ENCODE peak calls at places on chromosomes 16 and 17, in ten cellular contexts. One of them, this sample, is unnamed.

GRCh38 chr17:6981426-6981825 is 14.4 kb upstream of the ALOX12 start:
- DNase-seq in cardiac fibroblast: no peak
- DNase-seq in foreskin melanocyte: no peak
- DNase-seq in endothelial cell: no peak
- DNase-seq in body of pancreas: no peak
- DNase-seq in NCI-H510A: no peak
- DNase-seq in heart left ventricle: no peak
- DNase-seq in tibial artery: no peak
- DNase-seq in C1 segment of cervical spinal cord: no peak
- DNase-seq in stromal cell of bone marrow: no peak
- DNase-seq in this sample: no peak

GRCh38 chr16:3766177-3766576 is 48.9 kb upstream of the TRAP1 start:
- DNase-seq in stromal cell of bone marrow: no peak
- DNase-seq in heart left ventricle: no peak
- DNase-seq in NCI-H510A: no peak
- DNase-seq in tibial artery: no peak
- DNase-seq in C1 segment of cervical spinal cord: no peak
- DNase-seq in body of pancreas: no peak
- DNase-seq in cardiac fibroblast: no peak
- DNase-seq in endothelial cell: no peak
- DNase-seq in foreskin melanocyte: no peak
- DNase-seq in this sample: no peak

GRCh38 chr17:80453126-80453979 is 23.1 kb downstream of the NPTX1 start:
- DNase-seq in foreskin melanocyte: no peak
- DNase-seq in heart left ventricle: no peak
- DNase-seq in tibial artery: no peak
- DNase-seq in body of pancreas: peak
- DNase-seq in cardiac fibroblast: no peak
- DNase-seq in endothelial cell: no peak
- DNase-seq in NCI-H510A: no peak
- DNase-seq in C1 segment of cervical spinal cord: no peak
- DNase-seq in stromal cell of bone marrow: no peak
- DNase-seq in this sample: no peak

GRCh38 chr17:44318077-44318892 is 6.3 kb downstream of the SLC25A39 start:
- DNase-seq in body of pancreas: no peak
- DNase-seq in NCI-H510A: no peak
- DNase-seq in stromal cell of bone marrow: no peak
- DNase-seq in C1 segment of cervical spinal cord: no peak
- DNase-seq in endothelial cell: no peak
- DNase-seq in tibial artery: no peak
- DNase-seq in foreskin melanocyte: no peak
- DNase-seq in heart left ventricle: no peak
- DNase-seq in cardiac fibroblast: no peak
- DNase-seq in this sample: no peak

GRCh38 chr16:78242231-78242630 is 142.8 kb downstream of the WWOX start:
- DNase-seq in heart left ventricle: no peak
- DNase-seq in body of pancreas: peak
- DNase-seq in stromal cell of bone marrow: no peak
- DNase-seq in tibial artery: no peak
- DNase-seq in cardiac fibroblast: no peak
- DNase-seq in NCI-H510A: no peak
- DNase-seq in endothelial cell: no peak
- DNase-seq in C1 segment of cervical spinal cord: no peak
- DNase-seq in foreskin melanocyte: no peak
- DNase-seq in this sample: no peak

GRCh38 chr17:41267711-41268110 is 2.5 kb downstream of the KRTAP9-6 start:
- DNase-seq in body of pancreas: no peak
- DNase-seq in C1 segment of cervical spinal cord: no peak
- DNase-seq in NCI-H510A: no peak
- DNase-seq in endothelial cell: no peak
- DNase-seq in cardiac fibroblast: no peak
- DNase-seq in foreskin melanocyte: no peak
- DNase-seq in heart left ventricle: no peak
- DNase-seq in tibial artery: no peak
- DNase-seq in stromal cell of bone marrow: no peak
- DNase-seq in this sample: no peak

GRCh38 chr17:67011527-67012175 is 32.7 kb upstream of the CACNG1 start:
- DNase-seq in heart left ventricle: no peak
- DNase-seq in NCI-H510A: peak
- DNase-seq in foreskin melanocyte: no peak
- DNase-seq in stromal cell of bone marrow: no peak
- DNase-seq in tibial artery: no peak
- DNase-seq in endothelial cell: no peak
- DNase-seq in C1 segment of cervical spinal cord: no peak
- DNase-seq in cardiac fibroblast: no peak
- DNase-seq in body of pancreas: no peak
- DNase-seq in this sample: no peak

GRCh38 chr17:82704886-82705285 is 6.4 kb upstream of the RAB40B start:
- DNase-seq in stromal cell of bone marrow: no peak
- DNase-seq in body of pancreas: no peak
- DNase-seq in cardiac fibroblast: no peak
- DNase-seq in tibial artery: no peak
- DNase-seq in NCI-H510A: no peak
- DNase-seq in foreskin melanocyte: no peak
- DNase-seq in C1 segment of cervical spinal cord: no peak
- DNase-seq in endothelial cell: no peak
- DNase-seq in heart left ventricle: no peak
- DNase-seq in this sample: no peak

GRCh38 chr17:51617876-51618455 is 357.6 kb downstream of the UTP18 start:
- DNase-seq in cardiac fibroblast: no peak
- DNase-seq in body of pancreas: no peak
- DNase-seq in heart left ventricle: no peak
- DNase-seq in foreskin melanocyte: peak
- DNase-seq in tibial artery: no peak
- DNase-seq in NCI-H510A: no peak
- DNase-seq in stromal cell of bone marrow: no peak
- DNase-seq in C1 segment of cervical spinal cord: no peak
- DNase-seq in endothelial cell: no peak
- DNase-seq in this sample: no peak

GRCh38 chr17:7897773-7898172 is 9.2 kb downstream of the CHD3 start:
- DNase-seq in body of pancreas: peak
- DNase-seq in tibial artery: no peak
- DNase-seq in heart left ventricle: no peak
- DNase-seq in cardiac fibroblast: peak
- DNase-seq in foreskin melanocyte: peak
- DNase-seq in endothelial cell: no peak
- DNase-seq in NCI-H510A: no peak
- DNase-seq in C1 segment of cervical spinal cord: no peak
- DNase-seq in stromal cell of bone marrow: peak
- DNase-seq in this sample: no peak

GRCh38 chr16:77434365-77435239 is at the start of gene ADAMTS18:
- DNase-seq in heart left ventricle: no peak
- DNase-seq in foreskin melanocyte: no peak
- DNase-seq in body of pancreas: no peak
- DNase-seq in NCI-H510A: peak
- DNase-seq in cardiac fibroblast: no peak
- DNase-seq in stromal cell of bone marrow: no peak
- DNase-seq in tibial artery: no peak
- DNase-seq in C1 segment of cervical spinal cord: no peak
- DNase-seq in endothelial cell: peak
- DNase-seq in this sample: no peak

GRCh38 chr17:73683788-73684582 is 39.7 kb upstream of the SDK2 start:
- DNase-seq in NCI-H510A: no peak
- DNase-seq in body of pancreas: no peak
- DNase-seq in cardiac fibroblast: no peak
- DNase-seq in tibial artery: no peak
- DNase-seq in heart left ventricle: no peak
- DNase-seq in endothelial cell: no peak
- DNase-seq in C1 segment of cervical spinal cord: no peak
- DNase-seq in foreskin melanocyte: no peak
- DNase-seq in stromal cell of bone marrow: no peak
- DNase-seq in this sample: peak

GRCh38 chr17:50684612-50685333 is 22.9 kb downstream of the ANKRD40 start:
- DNase-seq in heart left ventricle: no peak
- DNase-seq in NCI-H510A: peak
- DNase-seq in foreskin melanocyte: no peak
- DNase-seq in cardiac fibroblast: no peak
- DNase-seq in endothelial cell: no peak
- DNase-seq in C1 segment of cervical spinal cord: no peak
- DNase-seq in tibial artery: no peak
- DNase-seq in stromal cell of bone marrow: no peak
- DNase-seq in body of pancreas: peak
- DNase-seq in this sample: no peak

GRCh38 chr17:34397265-34397664 is 34.2 kb upstream of the CCL1 start:
- DNase-seq in NCI-H510A: no peak
- DNase-seq in cardiac fibroblast: no peak
- DNase-seq in foreskin melanocyte: no peak
- DNase-seq in endothelial cell: no peak
- DNase-seq in tibial artery: no peak
- DNase-seq in body of pancreas: no peak
- DNase-seq in C1 segment of cervical spinal cord: no peak
- DNase-seq in stromal cell of bone marrow: no peak
- DNase-seq in heart left ventricle: no peak
- DNase-seq in this sample: no peak

GRCh38 chr17:45013021-45013997 is 38.1 kb downstream of the DCAKD start:
- DNase-seq in C1 segment of cervical spinal cord: no peak
- DNase-seq in cardiac fibroblast: no peak
- DNase-seq in foreskin melanocyte: no peak
- DNase-seq in body of pancreas: peak
- DNase-seq in NCI-H510A: peak
- DNase-seq in heart left ventricle: peak
- DNase-seq in stromal cell of bone marrow: no peak
- DNase-seq in tibial artery: no peak
- DNase-seq in endothelial cell: no peak
- DNase-seq in this sample: no peak

GRCh38 chr16:71769222-71769621 is 39.4 kb downstream of the AP1G1 start:
- DNase-seq in heart left ventricle: no peak
- DNase-seq in stromal cell of bone marrow: no peak
- DNase-seq in foreskin melanocyte: no peak
- DNase-seq in C1 segment of cervical spinal cord: no peak
- DNase-seq in cardiac fibroblast: no peak
- DNase-seq in tibial artery: no peak
- DNase-seq in NCI-H510A: no peak
- DNase-seq in endothelial cell: no peak
- DNase-seq in body of pancreas: no peak
- DNase-seq in this sample: no peak

GRCh38 chr17:67474081-67474661 is 97.1 kb downstream of the PITPNC1 start:
- DNase-seq in body of pancreas: no peak
- DNase-seq in C1 segment of cervical spinal cord: no peak
- DNase-seq in endothelial cell: no peak
- DNase-seq in tibial artery: peak
- DNase-seq in cardiac fibroblast: peak
- DNase-seq in stromal cell of bone marrow: peak
- DNase-seq in heart left ventricle: peak
- DNase-seq in NCI-H510A: no peak
- DNase-seq in foreskin melanocyte: no peak
- DNase-seq in this sample: no peak

GRCh38 chr16:27515874-27516353 is 33.8 kb downstream of the GTF3C1 start:
- DNase-seq in C1 segment of cervical spinal cord: no peak
- DNase-seq in body of pancreas: peak
- DNase-seq in stromal cell of bone marrow: no peak
- DNase-seq in foreskin melanocyte: no peak
- DNase-seq in cardiac fibroblast: peak
- DNase-seq in heart left ventricle: no peak
- DNase-seq in tibial artery: no peak
- DNase-seq in endothelial cell: peak
- DNase-seq in NCI-H510A: no peak
- DNase-seq in this sample: no peak

GRCh38 chr16:70563571-70563970 is 40.0 kb downstream of the SF3B3 start:
- DNase-seq in tibial artery: no peak
- DNase-seq in C1 segment of cervical spinal cord: no peak
- DNase-seq in NCI-H510A: no peak
- DNase-seq in stromal cell of bone marrow: peak
- DNase-seq in foreskin melanocyte: no peak
- DNase-seq in cardiac fibroblast: peak
- DNase-seq in endothelial cell: no peak
- DNase-seq in heart left ventricle: no peak
- DNase-seq in body of pancreas: no peak
- DNase-seq in this sample: no peak

GRCh38 chr16:51365715-51366114 is 214.6 kb upstream of the SALL1 start:
- DNase-seq in C1 segment of cervical spinal cord: no peak
- DNase-seq in endothelial cell: no peak
- DNase-seq in NCI-H510A: no peak
- DNase-seq in body of pancreas: no peak
- DNase-seq in heart left ventricle: no peak
- DNase-seq in foreskin melanocyte: no peak
- DNase-seq in tibial artery: no peak
- DNase-seq in stromal cell of bone marrow: no peak
- DNase-seq in cardiac fibroblast: no peak
- DNase-seq in this sample: no peak

GRCh38 chr16:78522327-78522726 is 422.9 kb downstream of the WWOX start:
- DNase-seq in endothelial cell: no peak
- DNase-seq in heart left ventricle: no peak
- DNase-seq in NCI-H510A: peak
- DNase-seq in C1 segment of cervical spinal cord: no peak
- DNase-seq in foreskin melanocyte: no peak
- DNase-seq in tibial artery: no peak
- DNase-seq in body of pancreas: no peak
- DNase-seq in cardiac fibroblast: no peak
- DNase-seq in stromal cell of bone marrow: no peak
- DNase-seq in this sample: no peak

GRCh38 chr16:1909661-1910231 is 8.5 kb downstream of the HS3ST6 start:
- DNase-seq in body of pancreas: no peak
- DNase-seq in foreskin melanocyte: no peak
- DNase-seq in stromal cell of bone marrow: no peak
- DNase-seq in C1 segment of cervical spinal cord: no peak
- DNase-seq in NCI-H510A: peak
- DNase-seq in heart left ventricle: no peak
- DNase-seq in cardiac fibroblast: no peak
- DNase-seq in endothelial cell: no peak
- DNase-seq in tibial artery: no peak
- DNase-seq in this sample: no peak

GRCh38 chr17:77392376-77393273 is 251.9 kb downstream of the SEC14L1 start:
- DNase-seq in stromal cell of bone marrow: no peak
- DNase-seq in foreskin melanocyte: no peak
- DNase-seq in body of pancreas: peak
- DNase-seq in NCI-H510A: no peak
- DNase-seq in C1 segment of cervical spinal cord: peak
- DNase-seq in heart left ventricle: peak
- DNase-seq in cardiac fibroblast: no peak
- DNase-seq in endothelial cell: peak
- DNase-seq in tibial artery: no peak
- DNase-seq in this sample: no peak

GRCh38 chr17:56699186-56699895 is 105.8 kb downstream of the NOG start:
- DNase-seq in NCI-H510A: no peak
- DNase-seq in foreskin melanocyte: peak
- DNase-seq in heart left ventricle: peak
- DNase-seq in cardiac fibroblast: peak
- DNase-seq in endothelial cell: peak
- DNase-seq in stromal cell of bone marrow: peak
- DNase-seq in body of pancreas: peak
- DNase-seq in tibial artery: peak
- DNase-seq in C1 segment of cervical spinal cord: no peak
- DNase-seq in this sample: peak

GRCh38 chr17:43578699-43579569 is 32.8 kb upstream of the ETV4 start:
- DNase-seq in foreskin melanocyte: peak
- DNase-seq in C1 segment of cervical spinal cord: no peak
- DNase-seq in body of pancreas: peak
- DNase-seq in endothelial cell: peak
- DNase-seq in stromal cell of bone marrow: no peak
- DNase-seq in cardiac fibroblast: peak
- DNase-seq in tibial artery: no peak
- DNase-seq in heart left ventricle: no peak
- DNase-seq in NCI-H510A: peak
- DNase-seq in this sample: no peak

GRCh38 chr16:73113326-73113720 is 65.4 kb upstream of the ZFHX3 start:
- DNase-seq in endothelial cell: no peak
- DNase-seq in cardiac fibroblast: peak
- DNase-seq in heart left ventricle: no peak
- DNase-seq in NCI-H510A: no peak
- DNase-seq in foreskin melanocyte: peak
- DNase-seq in stromal cell of bone marrow: peak
- DNase-seq in body of pancreas: peak
- DNase-seq in C1 segment of cervical spinal cord: no peak
- DNase-seq in tibial artery: no peak
- DNase-seq in this sample: no peak

GRCh38 chr17:10149573-10150399 is 48.6 kb downstream of the GAS7 start:
- DNase-seq in foreskin melanocyte: peak
- DNase-seq in endothelial cell: no peak
- DNase-seq in heart left ventricle: no peak
- DNase-seq in cardiac fibroblast: peak
- DNase-seq in NCI-H510A: no peak
- DNase-seq in tibial artery: no peak
- DNase-seq in stromal cell of bone marrow: peak
- DNase-seq in body of pancreas: peak
- DNase-seq in C1 segment of cervical spinal cord: no peak
- DNase-seq in this sample: no peak

GRCh38 chr17:38559025-38559879 is 46.5 kb downstream of the SRCIN1 start:
- DNase-seq in C1 segment of cervical spinal cord: peak
- DNase-seq in endothelial cell: peak
- DNase-seq in tibial artery: peak
- DNase-seq in cardiac fibroblast: peak
- DNase-seq in body of pancreas: peak
- DNase-seq in NCI-H510A: peak
- DNase-seq in stromal cell of bone marrow: no peak
- DNase-seq in foreskin melanocyte: no peak
- DNase-seq in heart left ventricle: peak
- DNase-seq in this sample: peak

This sample was measured in lung.